ENCODE peak calls at places on chromosome 15, in six cellular contexts. One of them, this sample, is unnamed.

GRCh38 chr15:93121994-93122910 is 33.2 kb upstream of the RGMA start:
- DNase-seq in HCT116: no peak
- DNase-seq in A549: no peak
- DNase-seq in transverse colon: no peak
- DNase-seq in NB4: no peak
- DNase-seq in esophagus squamous epithelium: no peak
- DNase-seq in this sample: no peak

GRCh38 chr15:66135664-66136063 is 117.9 kb downstream of the MEGF11 start:
- DNase-seq in NB4: no peak
- DNase-seq in esophagus squamous epithelium: no peak
- DNase-seq in A549: no peak
- DNase-seq in transverse colon: no peak
- DNase-seq in HCT116: no peak
- DNase-seq in this sample: no peak

GRCh38 chr15:62845239-62846126 is 197.1 kb upstream of the TPM1 start:
- DNase-seq in esophagus squamous epithelium: no peak
- DNase-seq in NB4: no peak
- DNase-seq in transverse colon: no peak
- DNase-seq in A549: peak
- DNase-seq in HCT116: no peak
- DNase-seq in this sample: no peak

GRCh38 chr15:88982304-88982945 is 69.2 kb upstream of the MFGE8 start:
- DNase-seq in A549: peak
- DNase-seq in transverse colon: peak
- DNase-seq in NB4: no peak
- DNase-seq in esophagus squamous epithelium: no peak
- DNase-seq in HCT116: no peak
- DNase-seq in this sample: peak

GRCh38 chr15:53611145-53611920 is 148.1 kb downstream of the WDR72 start:
- DNase-seq in HCT116: no peak
- DNase-seq in esophagus squamous epithelium: no peak
- DNase-seq in NB4: no peak
- DNase-seq in A549: no peak
- DNase-seq in transverse colon: no peak
- DNase-seq in this sample: no peak

GRCh38 chr15:67144609-67145306 is 79.4 kb downstream of the SMAD3 start:
- DNase-seq in HCT116: no peak
- DNase-seq in A549: no peak
- DNase-seq in esophagus squamous epithelium: no peak
- DNase-seq in NB4: peak
- DNase-seq in transverse colon: no peak
- DNase-seq in this sample: no peak

GRCh38 chr15:48440084-48440483 is 108.9 kb downstream of the DUT start:
- DNase-seq in HCT116: no peak
- DNase-seq in NB4: no peak
- DNase-seq in A549: no peak
- DNase-seq in esophagus squamous epithelium: no peak
- DNase-seq in transverse colon: no peak
- DNase-seq in this sample: no peak

GRCh38 chr15:51736646-51737537 is 563 bp downstream of the LYSMD2 start:
- DNase-seq in esophagus squamous epithelium: no peak
- DNase-seq in HCT116: no peak
- DNase-seq in NB4: peak
- DNase-seq in transverse colon: peak
- DNase-seq in A549: peak
- DNase-seq in this sample: peak

GRCh38 chr15:70222632-70223031 is 124.9 kb upstream of the TLE3 start:
- DNase-seq in esophagus squamous epithelium: no peak
- DNase-seq in NB4: no peak
- DNase-seq in A549: no peak
- DNase-seq in HCT116: no peak
- DNase-seq in transverse colon: no peak
- DNase-seq in this sample: no peak
- TF ChIP-seq POLR2A in esophagus squamous epithelium: no peak
- TF ChIP-seq POLR2A in NB4: no peak
- TF ChIP-seq POLR2A in A549: no peak
- TF ChIP-seq POLR2A in HCT116: no peak
- TF ChIP-seq POLR2A in transverse colon: no peak
- TF ChIP-seq POLR2A in this sample: no peak

GRCh38 chr15:90038639-90039095 is 37.5 kb downstream of the ZNF710 start:
- DNase-seq in A549: no peak
- DNase-seq in NB4: no peak
- DNase-seq in transverse colon: no peak
- DNase-seq in HCT116: no peak
- DNase-seq in esophagus squamous epithelium: no peak
- DNase-seq in this sample: no peak

GRCh38 chr15:90037961-90038633 is 37.0 kb downstream of the ZNF710 start:
- DNase-seq in NB4: peak
- DNase-seq in esophagus squamous epithelium: no peak
- DNase-seq in transverse colon: no peak
- DNase-seq in HCT116: no peak
- DNase-seq in A549: no peak
- DNase-seq in this sample: peak

GRCh38 chr15:90042766-90043525 is 41.8 kb downstream of the ZNF710 start:
- DNase-seq in HCT116: no peak
- DNase-seq in transverse colon: no peak
- DNase-seq in NB4: no peak
- DNase-seq in esophagus squamous epithelium: no peak
- DNase-seq in A549: no peak
- DNase-seq in this sample: no peak

GRCh38 chr15:90039996-90040395 is 38.9 kb downstream of the ZNF710 start:
- DNase-seq in HCT116: no peak
- DNase-seq in esophagus squamous epithelium: no peak
- DNase-seq in NB4: no peak
- DNase-seq in A549: no peak
- DNase-seq in transverse colon: no peak
- DNase-seq in this sample: no peak

DNA sequence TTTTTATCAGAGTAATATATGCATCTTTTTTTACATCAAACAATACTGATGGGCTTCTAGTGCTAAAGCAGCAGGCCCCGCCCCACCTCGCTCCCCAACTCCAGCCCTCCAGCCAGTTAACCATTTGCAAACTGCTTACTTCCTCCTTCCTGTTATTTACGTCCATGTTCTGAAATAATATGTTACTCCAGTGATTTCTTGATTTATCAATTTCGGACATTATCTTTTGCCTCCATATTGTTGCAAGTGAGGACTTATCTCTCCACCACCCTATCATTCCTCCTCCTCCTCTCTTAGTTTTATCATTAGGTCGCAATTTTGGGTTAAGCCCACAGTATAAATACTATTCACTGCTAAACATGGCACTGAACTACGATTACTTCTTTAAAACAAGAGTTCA is 39.5 kb downstream of the ZNF710 start:
- DNase-seq in A549: no peak
- DNase-seq in HCT116: no peak
- DNase-seq in transverse colon: no peak
- DNase-seq in esophagus squamous epithelium: no peak
- DNase-seq in NB4: no peak
- DNase-seq in this sample: peak
- TF ChIP-seq POLR2A in A549: no peak
- TF ChIP-seq POLR2A in HCT116: no peak
- TF ChIP-seq POLR2A in transverse colon: no peak
- TF ChIP-seq POLR2A in esophagus squamous epithelium: no peak
- TF ChIP-seq POLR2A in NB4: no peak
- TF ChIP-seq POLR2A in this sample: no peak

GRCh38 chr15:40160021-40160420 is 848 bp upstream of the BUB1B start:
- DNase-seq in A549: no peak
- DNase-seq in HCT116: no peak
- DNase-seq in NB4: no peak
- DNase-seq in transverse colon: no peak
- DNase-seq in esophagus squamous epithelium: no peak
- DNase-seq in this sample: no peak

GRCh38 chr15:40163657-40164416 is 3.0 kb downstream of the BUB1B start:
- DNase-seq in NB4: no peak
- DNase-seq in A549: no peak
- DNase-seq in esophagus squamous epithelium: no peak
- DNase-seq in HCT116: no peak
- DNase-seq in transverse colon: no peak
- DNase-seq in this sample: no peak

GRCh38 chr15:40162552-40162951 is 1.7 kb downstream of the BUB1B start:
- DNase-seq in transverse colon: no peak
- DNase-seq in NB4: peak
- DNase-seq in HCT116: no peak
- DNase-seq in A549: no peak
- DNase-seq in esophagus squamous epithelium: no peak
- DNase-seq in this sample: no peak

GRCh38 chr15:40161693-40162401 is 978 bp downstream of the BUB1B start:
- DNase-seq in NB4: peak
- DNase-seq in transverse colon: no peak
- DNase-seq in esophagus squamous epithelium: no peak
- DNase-seq in A549: no peak
- DNase-seq in HCT116: no peak
- DNase-seq in this sample: peak

DNA sequence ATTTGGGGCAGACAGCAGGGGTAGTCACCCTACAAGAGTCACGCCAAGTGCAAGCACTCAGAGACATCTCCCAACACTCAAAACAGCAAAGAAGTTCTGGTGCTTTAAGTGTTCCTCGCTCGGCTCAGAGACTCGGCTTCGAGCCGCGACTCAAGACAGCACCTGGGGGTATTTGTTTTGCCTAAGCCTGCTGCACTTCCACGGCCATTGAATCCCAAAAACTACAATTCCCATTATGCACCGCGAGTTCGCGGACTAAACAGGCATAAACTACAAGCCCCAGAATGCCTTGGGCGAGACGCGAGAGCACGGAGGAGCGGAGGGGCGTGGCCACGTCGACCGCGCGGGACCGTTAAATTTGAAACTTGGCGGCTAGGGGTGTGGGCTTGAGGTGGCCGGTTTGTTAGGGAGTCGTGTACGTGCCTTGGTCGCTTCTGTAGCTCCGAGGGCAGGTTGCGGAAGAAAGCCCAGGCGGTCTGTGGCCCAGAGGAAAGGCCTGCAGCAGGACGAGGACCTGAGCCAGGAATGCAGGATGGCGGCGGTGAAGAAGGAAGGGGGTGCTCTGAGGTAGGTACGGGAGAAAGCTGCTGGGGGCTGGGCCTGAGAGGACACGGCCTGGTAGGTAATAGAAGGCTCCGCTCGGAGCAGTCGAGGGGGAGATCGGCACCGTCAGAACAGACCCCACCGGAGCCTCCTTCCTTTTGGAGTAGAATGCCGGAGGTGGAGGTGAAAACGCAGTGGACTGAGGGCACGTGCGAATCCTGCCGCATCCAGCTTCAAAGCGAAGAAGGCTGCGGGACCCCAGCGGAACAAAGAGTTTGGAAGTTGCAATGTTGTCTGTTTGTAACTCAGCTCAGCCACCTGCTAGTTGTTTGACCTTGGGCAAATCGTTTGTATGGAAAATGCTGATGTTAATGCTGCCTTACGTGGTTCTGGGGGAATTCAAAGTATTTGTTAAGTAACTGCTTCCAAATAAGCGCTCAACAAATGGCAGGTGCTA is at the start of gene BUB1B:
- DNase-seq in HCT116: peak
- DNase-seq in A549: peak
- DNase-seq in NB4: peak
- DNase-seq in transverse colon: peak
- DNase-seq in esophagus squamous epithelium: peak
- DNase-seq in this sample: peak
- TF ChIP-seq POLR2A in HCT116: peak
- TF ChIP-seq POLR2A in A549: peak
- TF ChIP-seq POLR2A in NB4: peak
- TF ChIP-seq POLR2A in transverse colon: no peak
- TF ChIP-seq POLR2A in esophagus squamous epithelium: no peak
- TF ChIP-seq POLR2A in this sample: peak

GRCh38 chr15:70892912-70893560 is 410 bp downstream of the LRRC49 start:
- DNase-seq in esophagus squamous epithelium: no peak
- DNase-seq in NB4: peak
- DNase-seq in HCT116: no peak
- DNase-seq in transverse colon: peak
- DNase-seq in A549: peak
- DNase-seq in this sample: peak

DNA sequence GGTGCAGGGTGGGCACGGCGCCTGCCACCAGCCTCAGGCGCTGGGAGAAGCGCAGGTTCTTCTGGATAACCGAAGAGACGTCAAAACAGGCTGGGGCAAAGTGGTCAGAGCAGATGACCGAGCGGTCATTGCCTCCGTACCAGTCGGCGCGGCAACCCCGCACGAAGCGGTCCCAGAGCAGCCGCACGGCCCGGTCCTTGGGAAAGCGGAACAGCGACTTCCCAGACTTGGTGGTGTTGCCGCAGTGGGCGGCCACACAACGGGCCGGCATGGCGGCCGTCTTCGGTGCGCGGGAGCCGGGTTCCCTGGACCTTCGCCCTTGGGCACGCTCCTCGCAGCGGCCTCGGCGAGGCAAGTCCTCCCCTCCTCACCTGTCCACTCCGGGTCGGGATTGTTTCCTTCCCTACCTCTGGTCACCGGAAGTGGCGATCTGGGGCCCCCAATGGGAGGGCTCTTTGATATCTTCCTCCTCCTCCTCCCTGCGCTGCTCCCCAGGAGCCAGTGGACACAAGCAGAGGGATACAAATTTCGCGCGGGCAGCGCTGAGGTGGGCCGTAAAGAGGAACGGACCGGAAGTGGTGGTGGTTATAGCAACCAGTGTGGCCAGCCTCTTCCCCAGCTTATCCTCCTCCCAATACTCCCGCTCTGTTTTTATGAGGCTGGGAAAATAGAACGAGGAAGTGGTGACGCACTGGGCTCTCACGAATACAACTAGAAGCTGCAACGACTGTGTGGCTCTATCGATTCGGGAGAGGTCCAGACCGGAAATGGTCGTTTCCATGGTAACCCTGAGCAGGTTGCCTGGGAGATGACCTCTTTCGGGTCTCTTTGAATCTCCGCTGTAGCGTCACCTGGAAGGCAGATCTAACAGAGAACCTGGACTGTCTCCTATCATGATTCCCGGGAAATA is at the start of the genes LRRC49 and THAP10:
- DNase-seq in NB4: peak
- DNase-seq in A549: peak
- DNase-seq in HCT116: peak
- DNase-seq in esophagus squamous epithelium: peak
- DNase-seq in transverse colon: peak
- DNase-seq in this sample: peak
- TF ChIP-seq POLR2A in NB4: no peak
- TF ChIP-seq POLR2A in A549: peak
- TF ChIP-seq POLR2A in HCT116: no peak
- TF ChIP-seq POLR2A in esophagus squamous epithelium: no peak
- TF ChIP-seq POLR2A in transverse colon: no peak
- TF ChIP-seq POLR2A in this sample: peak